ENCODE peak calls at places on chromosomes 6 and 20, in ten cellular contexts. One of them, this sample, is unnamed.
A peak's percentile ranks its signal among the peaks of the same experiment; 100 is the strongest.

GRCh38 chr6:32977953-32978324 is 9.5 kb downstream of the BRD2 start:
- DNase-seq in NCI-H774: no peak
- DNase-seq in non-pigmented ciliary epithelial cell: no peak
- DNase-seq in iPS DF 19.7: no peak
- DNase-seq in H9: no peak
- DNase-seq in activated CD8-positive, alpha-beta T cell treated with anti-CD3 and anti-CD28 coated beads, Interleukin-2, amount 10 ng/mL, durations not matched to agents 7 days and 5 days: no peak
- DNase-seq in activated CD8-positive, alpha-beta memory T cell treated with anti-CD3 and anti-CD28 coated beads for 1 hour: no peak
- DNase-seq in endothelial cell: no peak
- DNase-seq in dorsolateral prefrontal cortex: no peak
- DNase-seq in T1000: no peak
- DNase-seq in this sample: no peak

GRCh38 chr20:19275630-19276071 is 63.2 kb downstream of the SLC24A3 start:
- DNase-seq in iPS DF 19.7: no peak
- DNase-seq in activated CD8-positive, alpha-beta T cell treated with anti-CD3 and anti-CD28 coated beads, Interleukin-2, amount 10 ng/mL, durations not matched to agents 7 days and 5 days: no peak
- DNase-seq in NCI-H774: no peak
- DNase-seq in dorsolateral prefrontal cortex: no peak
- DNase-seq in activated CD8-positive, alpha-beta memory T cell treated with anti-CD3 and anti-CD28 coated beads for 1 hour: no peak
- DNase-seq in non-pigmented ciliary epithelial cell: no peak
- DNase-seq in H9: no peak
- DNase-seq in endothelial cell: no peak
- DNase-seq in T1000: no peak
- DNase-seq in this sample: no peak

GRCh38 chr6:23637296-23637695 is 488.7 kb upstream of the NRSN1 start:
- DNase-seq in non-pigmented ciliary epithelial cell: no peak
- DNase-seq in iPS DF 19.7: no peak
- DNase-seq in NCI-H774: no peak
- DNase-seq in T1000: no peak
- DNase-seq in activated CD8-positive, alpha-beta memory T cell treated with anti-CD3 and anti-CD28 coated beads for 1 hour: no peak
- DNase-seq in activated CD8-positive, alpha-beta T cell treated with anti-CD3 and anti-CD28 coated beads, Interleukin-2, amount 10 ng/mL, durations not matched to agents 7 days and 5 days: no peak
- DNase-seq in endothelial cell: no peak
- DNase-seq in dorsolateral prefrontal cortex: no peak
- DNase-seq in H9: no peak
- DNase-seq in this sample: no peak

GRCh38 chr20:1941226-1941625 is 46.0 kb downstream of the SIRPA start:
- DNase-seq in activated CD8-positive, alpha-beta T cell treated with anti-CD3 and anti-CD28 coated beads, Interleukin-2, amount 10 ng/mL, durations not matched to agents 7 days and 5 days: no peak
- DNase-seq in endothelial cell: no peak
- DNase-seq in activated CD8-positive, alpha-beta memory T cell treated with anti-CD3 and anti-CD28 coated beads for 1 hour: no peak
- DNase-seq in NCI-H774: no peak
- DNase-seq in T1000: no peak
- DNase-seq in iPS DF 19.7: no peak
- DNase-seq in H9: no peak
- DNase-seq in dorsolateral prefrontal cortex: no peak
- DNase-seq in non-pigmented ciliary epithelial cell: no peak
- DNase-seq in this sample: no peak

GRCh38 chr20:16459019-16459700 is 114.1 kb downstream of the KIF16B start:
- DNase-seq in non-pigmented ciliary epithelial cell: peak; percentile 62
- DNase-seq in H9: no peak
- DNase-seq in T1000: peak; percentile 10
- DNase-seq in endothelial cell: no peak
- DNase-seq in activated CD8-positive, alpha-beta memory T cell treated with anti-CD3 and anti-CD28 coated beads for 1 hour: no peak
- DNase-seq in NCI-H774: no peak
- DNase-seq in dorsolateral prefrontal cortex: no peak
- DNase-seq in iPS DF 19.7: no peak
- DNase-seq in activated CD8-positive, alpha-beta T cell treated with anti-CD3 and anti-CD28 coated beads, Interleukin-2, amount 10 ng/mL, durations not matched to agents 7 days and 5 days: no peak
- DNase-seq in this sample: no peak

GRCh38 chr20:23668477-23668951 is 20.3 kb downstream of the CST4 start:
- DNase-seq in iPS DF 19.7: no peak
- DNase-seq in NCI-H774: peak; percentile 16
- DNase-seq in T1000: no peak
- DNase-seq in activated CD8-positive, alpha-beta T cell treated with anti-CD3 and anti-CD28 coated beads, Interleukin-2, amount 10 ng/mL, durations not matched to agents 7 days and 5 days: peak; percentile 57
- DNase-seq in activated CD8-positive, alpha-beta memory T cell treated with anti-CD3 and anti-CD28 coated beads for 1 hour: no peak
- DNase-seq in H9: peak; percentile 76
- DNase-seq in dorsolateral prefrontal cortex: peak; percentile 50
- DNase-seq in non-pigmented ciliary epithelial cell: no peak
- DNase-seq in endothelial cell: peak; percentile 69
- DNase-seq in this sample: peak; percentile 81

GRCh38 chr20:18267815-18268214 is 20.5 kb upstream of the ZNF133 start:
- DNase-seq in dorsolateral prefrontal cortex: no peak
- DNase-seq in activated CD8-positive, alpha-beta T cell treated with anti-CD3 and anti-CD28 coated beads, Interleukin-2, amount 10 ng/mL, durations not matched to agents 7 days and 5 days: no peak
- DNase-seq in activated CD8-positive, alpha-beta memory T cell treated with anti-CD3 and anti-CD28 coated beads for 1 hour: no peak
- DNase-seq in H9: no peak
- DNase-seq in T1000: no peak
- DNase-seq in endothelial cell: peak; percentile 69
- DNase-seq in NCI-H774: no peak
- DNase-seq in iPS DF 19.7: no peak
- DNase-seq in non-pigmented ciliary epithelial cell: no peak
- DNase-seq in this sample: peak; percentile 33

GRCh38 chr6:87742106-87742505 is 40.1 kb upstream of the AKIRIN2 start:
- DNase-seq in activated CD8-positive, alpha-beta T cell treated with anti-CD3 and anti-CD28 coated beads, Interleukin-2, amount 10 ng/mL, durations not matched to agents 7 days and 5 days: peak; percentile 74
- DNase-seq in T1000: no peak
- DNase-seq in dorsolateral prefrontal cortex: no peak
- DNase-seq in activated CD8-positive, alpha-beta memory T cell treated with anti-CD3 and anti-CD28 coated beads for 1 hour: peak; percentile 8
- DNase-seq in iPS DF 19.7: no peak
- DNase-seq in endothelial cell: no peak
- DNase-seq in non-pigmented ciliary epithelial cell: no peak
- DNase-seq in H9: no peak
- DNase-seq in NCI-H774: no peak
- DNase-seq in this sample: no peak

GRCh38 chr6:118743744-118744143 is 92.4 kb upstream of the CEP85L start:
- DNase-seq in iPS DF 19.7: no peak
- DNase-seq in non-pigmented ciliary epithelial cell: no peak
- DNase-seq in activated CD8-positive, alpha-beta memory T cell treated with anti-CD3 and anti-CD28 coated beads for 1 hour: no peak
- DNase-seq in activated CD8-positive, alpha-beta T cell treated with anti-CD3 and anti-CD28 coated beads, Interleukin-2, amount 10 ng/mL, durations not matched to agents 7 days and 5 days: no peak
- DNase-seq in T1000: no peak
- DNase-seq in H9: no peak
- DNase-seq in endothelial cell: no peak
- DNase-seq in dorsolateral prefrontal cortex: no peak
- DNase-seq in NCI-H774: no peak
- DNase-seq in this sample: no peak

GRCh38 chr20:46056970-46057855 is 28.2 kb downstream of the SLC12A5 start:
- DNase-seq in non-pigmented ciliary epithelial cell: no peak
- DNase-seq in activated CD8-positive, alpha-beta T cell treated with anti-CD3 and anti-CD28 coated beads, Interleukin-2, amount 10 ng/mL, durations not matched to agents 7 days and 5 days: peak; percentile 47
- DNase-seq in NCI-H774: no peak
- DNase-seq in endothelial cell: peak; percentile 79
- DNase-seq in T1000: peak; percentile 16
- DNase-seq in iPS DF 19.7: no peak
- DNase-seq in dorsolateral prefrontal cortex: no peak
- DNase-seq in H9: peak; percentile 79
- DNase-seq in activated CD8-positive, alpha-beta memory T cell treated with anti-CD3 and anti-CD28 coated beads for 1 hour: no peak
- DNase-seq in this sample: peak; percentile 88

GRCh38 chr6:4610256-4610655 is 165.9 kb upstream of the CDYL start:
- DNase-seq in H9: no peak
- DNase-seq in non-pigmented ciliary epithelial cell: peak; percentile 45
- DNase-seq in iPS DF 19.7: no peak
- DNase-seq in T1000: no peak
- DNase-seq in activated CD8-positive, alpha-beta T cell treated with anti-CD3 and anti-CD28 coated beads, Interleukin-2, amount 10 ng/mL, durations not matched to agents 7 days and 5 days: no peak
- DNase-seq in endothelial cell: no peak
- DNase-seq in NCI-H774: no peak
- DNase-seq in dorsolateral prefrontal cortex: no peak
- DNase-seq in activated CD8-positive, alpha-beta memory T cell treated with anti-CD3 and anti-CD28 coated beads for 1 hour: no peak
- DNase-seq in this sample: no peak

GRCh38 chr6:53300656-53301551 is 47.8 kb downstream of the ELOVL5 start:
- DNase-seq in dorsolateral prefrontal cortex: peak; percentile 59
- DNase-seq in activated CD8-positive, alpha-beta memory T cell treated with anti-CD3 and anti-CD28 coated beads for 1 hour: no peak
- DNase-seq in non-pigmented ciliary epithelial cell: no peak
- DNase-seq in activated CD8-positive, alpha-beta T cell treated with anti-CD3 and anti-CD28 coated beads, Interleukin-2, amount 10 ng/mL, durations not matched to agents 7 days and 5 days: peak; percentile 42
- DNase-seq in endothelial cell: no peak
- DNase-seq in H9: no peak
- DNase-seq in NCI-H774: no peak
- DNase-seq in T1000: no peak
- DNase-seq in iPS DF 19.7: no peak
- DNase-seq in this sample: no peak

GRCh38 chr6:4892785-4893485 is 110.9 kb downstream of the RPP40 start:
- DNase-seq in non-pigmented ciliary epithelial cell: no peak
- DNase-seq in T1000: no peak
- DNase-seq in NCI-H774: no peak
- DNase-seq in activated CD8-positive, alpha-beta memory T cell treated with anti-CD3 and anti-CD28 coated beads for 1 hour: no peak
- DNase-seq in dorsolateral prefrontal cortex: no peak
- DNase-seq in activated CD8-positive, alpha-beta T cell treated with anti-CD3 and anti-CD28 coated beads, Interleukin-2, amount 10 ng/mL, durations not matched to agents 7 days and 5 days: no peak
- DNase-seq in endothelial cell: no peak
- DNase-seq in H9: no peak
- DNase-seq in iPS DF 19.7: no peak
- DNase-seq in this sample: no peak

GRCh38 chr20:33131949-33132822 is 35.8 kb upstream of the BPIFA2 start:
- DNase-seq in H9: peak; percentile 50
- DNase-seq in non-pigmented ciliary epithelial cell: no peak
- DNase-seq in dorsolateral prefrontal cortex: no peak
- DNase-seq in endothelial cell: no peak
- DNase-seq in activated CD8-positive, alpha-beta memory T cell treated with anti-CD3 and anti-CD28 coated beads for 1 hour: no peak
- DNase-seq in T1000: no peak
- DNase-seq in activated CD8-positive, alpha-beta T cell treated with anti-CD3 and anti-CD28 coated beads, Interleukin-2, amount 10 ng/mL, durations not matched to agents 7 days and 5 days: no peak
- DNase-seq in NCI-H774: no peak
- DNase-seq in iPS DF 19.7: no peak
- DNase-seq in this sample: peak; percentile 38

GRCh38 chr20:57594092-57594911 is 25.9 kb downstream of the ZBP1 start:
- DNase-seq in activated CD8-positive, alpha-beta memory T cell treated with anti-CD3 and anti-CD28 coated beads for 1 hour: peak; percentile 41
- DNase-seq in iPS DF 19.7: no peak
- DNase-seq in endothelial cell: peak; percentile 68
- DNase-seq in H9: peak; percentile 62
- DNase-seq in dorsolateral prefrontal cortex: peak; percentile 58
- DNase-seq in non-pigmented ciliary epithelial cell: no peak
- DNase-seq in NCI-H774: peak; percentile 2
- DNase-seq in T1000: no peak
- DNase-seq in activated CD8-positive, alpha-beta T cell treated with anti-CD3 and anti-CD28 coated beads, Interleukin-2, amount 10 ng/mL, durations not matched to agents 7 days and 5 days: peak; percentile 61
- DNase-seq in this sample: peak; percentile 89

GRCh38 chr6:29926795-29927427 is 15.4 kb upstream of the HLA-A start:
- DNase-seq in non-pigmented ciliary epithelial cell: no peak
- DNase-seq in NCI-H774: no peak
- DNase-seq in activated CD8-positive, alpha-beta memory T cell treated with anti-CD3 and anti-CD28 coated beads for 1 hour: peak; percentile 82
- DNase-seq in endothelial cell: peak; percentile 62
- DNase-seq in iPS DF 19.7: no peak
- DNase-seq in T1000: no peak
- DNase-seq in activated CD8-positive, alpha-beta T cell treated with anti-CD3 and anti-CD28 coated beads, Interleukin-2, amount 10 ng/mL, durations not matched to agents 7 days and 5 days: peak; percentile 91
- DNase-seq in H9: peak; percentile 76
- DNase-seq in dorsolateral prefrontal cortex: peak; percentile 59
- DNase-seq in this sample: peak; percentile 66

GRCh38 chr20:57882451-57883161 is 172.8 kb upstream of the PMEPA1 start:
- DNase-seq in activated CD8-positive, alpha-beta T cell treated with anti-CD3 and anti-CD28 coated beads, Interleukin-2, amount 10 ng/mL, durations not matched to agents 7 days and 5 days: no peak
- DNase-seq in endothelial cell: no peak
- DNase-seq in iPS DF 19.7: no peak
- DNase-seq in NCI-H774: no peak
- DNase-seq in H9: no peak
- DNase-seq in activated CD8-positive, alpha-beta memory T cell treated with anti-CD3 and anti-CD28 coated beads for 1 hour: no peak
- DNase-seq in T1000: no peak
- DNase-seq in dorsolateral prefrontal cortex: no peak
- DNase-seq in non-pigmented ciliary epithelial cell: no peak
- DNase-seq in this sample: no peak

GRCh38 chr6:42453649-42454427 is 2.1 kb upstream of the TRERF1 start:
- DNase-seq in endothelial cell: peak; percentile 23
- DNase-seq in activated CD8-positive, alpha-beta T cell treated with anti-CD3 and anti-CD28 coated beads, Interleukin-2, amount 10 ng/mL, durations not matched to agents 7 days and 5 days: peak; percentile 29
- DNase-seq in T1000: no peak
- DNase-seq in dorsolateral prefrontal cortex: peak; percentile 47
- DNase-seq in non-pigmented ciliary epithelial cell: no peak
- DNase-seq in iPS DF 19.7: no peak
- DNase-seq in NCI-H774: peak; percentile 52
- DNase-seq in activated CD8-positive, alpha-beta memory T cell treated with anti-CD3 and anti-CD28 coated beads for 1 hour: no peak
- DNase-seq in H9: peak; percentile 65
- DNase-seq in this sample: no peak

GRCh38 chr6:134379086-134379485 is 61.2 kb upstream of the SGK1 start:
- DNase-seq in iPS DF 19.7: peak; percentile 90
- DNase-seq in T1000: no peak
- DNase-seq in dorsolateral prefrontal cortex: no peak
- DNase-seq in H9: peak; percentile 79
- DNase-seq in activated CD8-positive, alpha-beta memory T cell treated with anti-CD3 and anti-CD28 coated beads for 1 hour: no peak
- DNase-seq in endothelial cell: no peak
- DNase-seq in NCI-H774: peak; percentile 76
- DNase-seq in activated CD8-positive, alpha-beta T cell treated with anti-CD3 and anti-CD28 coated beads, Interleukin-2, amount 10 ng/mL, durations not matched to agents 7 days and 5 days: no peak
- DNase-seq in non-pigmented ciliary epithelial cell: no peak
- DNase-seq in this sample: peak; percentile 61

GRCh38 chr20:44532981-44533331 is 11.1 kb upstream of the SERINC3 start:
- DNase-seq in dorsolateral prefrontal cortex: no peak
- DNase-seq in H9: no peak
- DNase-seq in NCI-H774: no peak
- DNase-seq in activated CD8-positive, alpha-beta memory T cell treated with anti-CD3 and anti-CD28 coated beads for 1 hour: no peak
- DNase-seq in iPS DF 19.7: no peak
- DNase-seq in non-pigmented ciliary epithelial cell: no peak
- DNase-seq in T1000: no peak
- DNase-seq in endothelial cell: no peak
- DNase-seq in activated CD8-positive, alpha-beta T cell treated with anti-CD3 and anti-CD28 coated beads, Interleukin-2, amount 10 ng/mL, durations not matched to agents 7 days and 5 days: peak; percentile 34
- DNase-seq in this sample: no peak

GRCh38 chr20:57332105-57333089 is 2.8 kb downstream of the SPO11 start:
- DNase-seq in activated CD8-positive, alpha-beta memory T cell treated with anti-CD3 and anti-CD28 coated beads for 1 hour: no peak
- DNase-seq in T1000: no peak
- DNase-seq in endothelial cell: no peak
- DNase-seq in iPS DF 19.7: no peak
- DNase-seq in H9: no peak
- DNase-seq in NCI-H774: no peak
- DNase-seq in non-pigmented ciliary epithelial cell: no peak
- DNase-seq in activated CD8-positive, alpha-beta T cell treated with anti-CD3 and anti-CD28 coated beads, Interleukin-2, amount 10 ng/mL, durations not matched to agents 7 days and 5 days: no peak
- DNase-seq in dorsolateral prefrontal cortex: no peak
- DNase-seq in this sample: no peak

GRCh38 chr6:42251911-42252637 is 34.4 kb upstream of the MRPS10 start:
- DNase-seq in non-pigmented ciliary epithelial cell: no peak
- DNase-seq in iPS DF 19.7: no peak
- DNase-seq in endothelial cell: no peak
- DNase-seq in H9: no peak
- DNase-seq in NCI-H774: no peak
- DNase-seq in dorsolateral prefrontal cortex: peak; percentile 47
- DNase-seq in activated CD8-positive, alpha-beta memory T cell treated with anti-CD3 and anti-CD28 coated beads for 1 hour: no peak
- DNase-seq in T1000: no peak
- DNase-seq in activated CD8-positive, alpha-beta T cell treated with anti-CD3 and anti-CD28 coated beads, Interleukin-2, amount 10 ng/mL, durations not matched to agents 7 days and 5 days: no peak
- DNase-seq in this sample: no peak

GRCh38 chr6:33781105-33781975 is 7.6 kb downstream of the LEMD2 start:
- DNase-seq in iPS DF 19.7: peak; percentile 83
- DNase-seq in T1000: peak; percentile 80
- DNase-seq in activated CD8-positive, alpha-beta T cell treated with anti-CD3 and anti-CD28 coated beads, Interleukin-2, amount 10 ng/mL, durations not matched to agents 7 days and 5 days: no peak
- DNase-seq in activated CD8-positive, alpha-beta memory T cell treated with anti-CD3 and anti-CD28 coated beads for 1 hour: no peak
- DNase-seq in endothelial cell: peak; percentile 65
- DNase-seq in non-pigmented ciliary epithelial cell: no peak
- DNase-seq in NCI-H774: no peak
- DNase-seq in H9: peak; percentile 93
- DNase-seq in dorsolateral prefrontal cortex: no peak
- DNase-seq in this sample: peak; percentile 83

GRCh38 chr6:51090343-51090742 is 271.7 kb downstream of the TFAP2B start:
- DNase-seq in endothelial cell: no peak
- DNase-seq in iPS DF 19.7: no peak
- DNase-seq in non-pigmented ciliary epithelial cell: no peak
- DNase-seq in activated CD8-positive, alpha-beta T cell treated with anti-CD3 and anti-CD28 coated beads, Interleukin-2, amount 10 ng/mL, durations not matched to agents 7 days and 5 days: no peak
- DNase-seq in H9: no peak
- DNase-seq in dorsolateral prefrontal cortex: no peak
- DNase-seq in T1000: no peak
- DNase-seq in NCI-H774: no peak
- DNase-seq in activated CD8-positive, alpha-beta memory T cell treated with anti-CD3 and anti-CD28 coated beads for 1 hour: no peak
- DNase-seq in this sample: no peak

GRCh38 chr20:23203310-23203709 is 117.2 kb upstream of the CD93 start:
- DNase-seq in activated CD8-positive, alpha-beta T cell treated with anti-CD3 and anti-CD28 coated beads, Interleukin-2, amount 10 ng/mL, durations not matched to agents 7 days and 5 days: no peak
- DNase-seq in iPS DF 19.7: no peak
- DNase-seq in dorsolateral prefrontal cortex: no peak
- DNase-seq in H9: no peak
- DNase-seq in NCI-H774: no peak
- DNase-seq in endothelial cell: no peak
- DNase-seq in T1000: no peak
- DNase-seq in activated CD8-positive, alpha-beta memory T cell treated with anti-CD3 and anti-CD28 coated beads for 1 hour: no peak
- DNase-seq in non-pigmented ciliary epithelial cell: no peak
- DNase-seq in this sample: no peak

GRCh38 chr6:151059612-151060095 is 180.1 kb upstream of the AKAP12 start:
- DNase-seq in activated CD8-positive, alpha-beta memory T cell treated with anti-CD3 and anti-CD28 coated beads for 1 hour: no peak
- DNase-seq in iPS DF 19.7: no peak
- DNase-seq in NCI-H774: no peak
- DNase-seq in non-pigmented ciliary epithelial cell: no peak
- DNase-seq in activated CD8-positive, alpha-beta T cell treated with anti-CD3 and anti-CD28 coated beads, Interleukin-2, amount 10 ng/mL, durations not matched to agents 7 days and 5 days: no peak
- DNase-seq in dorsolateral prefrontal cortex: no peak
- DNase-seq in endothelial cell: no peak
- DNase-seq in H9: no peak
- DNase-seq in T1000: no peak
- DNase-seq in this sample: no peak

GRCh38 chr6:96784650-96785049 is 52.6 kb downstream of the GPR63 start:
- DNase-seq in dorsolateral prefrontal cortex: no peak
- DNase-seq in endothelial cell: no peak
- DNase-seq in iPS DF 19.7: no peak
- DNase-seq in NCI-H774: no peak
- DNase-seq in activated CD8-positive, alpha-beta memory T cell treated with anti-CD3 and anti-CD28 coated beads for 1 hour: no peak
- DNase-seq in T1000: no peak
- DNase-seq in activated CD8-positive, alpha-beta T cell treated with anti-CD3 and anti-CD28 coated beads, Interleukin-2, amount 10 ng/mL, durations not matched to agents 7 days and 5 days: no peak
- DNase-seq in non-pigmented ciliary epithelial cell: no peak
- DNase-seq in H9: no peak
- DNase-seq in this sample: no peak

GRCh38 chr6:55617272-55617671 is 38.3 kb upstream of the HMGCLL1 start:
- DNase-seq in NCI-H774: no peak
- DNase-seq in non-pigmented ciliary epithelial cell: peak; percentile 5
- DNase-seq in dorsolateral prefrontal cortex: no peak
- DNase-seq in iPS DF 19.7: no peak
- DNase-seq in T1000: no peak
- DNase-seq in activated CD8-positive, alpha-beta memory T cell treated with anti-CD3 and anti-CD28 coated beads for 1 hour: no peak
- DNase-seq in activated CD8-positive, alpha-beta T cell treated with anti-CD3 and anti-CD28 coated beads, Interleukin-2, amount 10 ng/mL, durations not matched to agents 7 days and 5 days: no peak
- DNase-seq in H9: peak; percentile 42
- DNase-seq in endothelial cell: peak; percentile 14
- DNase-seq in this sample: peak; percentile 35

This sample was measured in iPS-NIHi11.